ENCODE peak calls at places on chromosomes 12 and 14, in four cellular contexts. U is NCI-H345; T is activated naive CD8-positive, alpha-beta T cell treated with anti-CD3 and anti-CD28 coated beads, Interleukin-2, amount 50 U/mL, for 24 hours; P is HTR-8/SVneo. H is an unnamed sample.

GRCh38 chr14:70177092-70177491 is 11.7 kb downstream of the SLC8A3 start:
- DNase-seq in T (no peak), P (no peak), U (no peak), H (no peak)

GRCh38 chr12:131366261-131366871 is 344.5 kb upstream of the SFSWAP start:
- DNase-seq in P (no peak), U (no peak), T (no peak), H (no peak)

GRCh38 chr14:101132588-101132987 is 229.1 kb upstream of the RTL1 start:
- DNase-seq in U (no peak), T (no peak), P (no peak), H (no peak)

GRCh38 chr12:128729628-128730121 is 94.1 kb downstream of the SLC15A4 start:
- DNase-seq in P (no peak), U (no peak), T (no peak), H (no peak)

GRCh38 chr12:2301531-2302461 is 249.0 kb downstream of the CACNA1C start:
- DNase-seq in T (no peak), P (no peak), U (no peak), H (peak; percentile 73)

GRCh38 chr14:22901799-22902198 is 17.1 kb downstream of the RBM23 start:
- DNase-seq in P (no peak), U (no peak), T (no peak), H (no peak)

GRCh38 chr12:51839310-51839943 is 9.1 kb downstream of the FIGNL2 start:
- DNase-seq in P (no peak), U (no peak), T (no peak), H (no peak)

GRCh38 chr12:125983784-125984510 is 918.7 kb downstream of the AACS start:
- DNase-seq in P (no peak), T (no peak), U (no peak), H (no peak)

GRCh38 chr12:64389154-64389553 is 1.4 kb downstream of the C12orf56 start:
- DNase-seq in T (no peak), U (peak; percentile 76), P (no peak), H (no peak)

GRCh38 chr14:95227279-95227860 is 70.0 kb upstream of the DICER1 start:
- DNase-seq in P (peak; percentile 62), T (no peak), U (peak; percentile 43), H (no peak)

GRCh38 chr12:105523164-105524057 is 192.9 kb downstream of the C12orf75 start:
- DNase-seq in P (peak; percentile 49), T (no peak), U (no peak), H (peak; percentile 83)

GRCh38 chr14:55129428-55130193 is 559 bp downstream of the LGALS3 start:
- DNase-seq in P (peak; percentile 74), T (peak; percentile 55), U (no peak), H (peak; percentile 67)

GRCh38 chr12:104049278-104050257 is at the start of gene GLT8D2:
- DNase-seq in U (no peak), T (peak; percentile 9), P (peak; percentile 50), H (peak; percentile 72)

GRCh38 chr12:64544796-64545382 is 65.4 kb upstream of the RASSF3 start:
- DNase-seq in T (no peak), P (no peak), U (peak; percentile 71), H (no peak)

GRCh38 chr14:22265319-22266140 is 323.5 kb downstream of the DAD1 start:
- DNase-seq in U (no peak), P (no peak), T (no peak), H (no peak)

GRCh38 chr14:105537580-105538474 is 11.4 kb downstream of the TMEM121 start:
- DNase-seq in U (peak; percentile 48), P (peak; percentile 76), T (peak; percentile 80), H (no peak)

GRCh38 chr12:13347241-13348043 is 150.9 kb downstream of the EMP1 start:
- DNase-seq in T (peak; percentile 69), P (peak; percentile 1), U (no peak), H (no peak)

GRCh38 chr14:99179506-99179905 is 92.5 kb downstream of the BCL11B start:
- DNase-seq in P (no peak), T (no peak), U (no peak), H (no peak)

GRCh38 chr12:31517994-31518393 is 72.9 kb downstream of the DENND5B start:
- DNase-seq in P (no peak), T (no peak), U (peak; percentile 3), H (no peak)

GRCh38 chr14:101113108-101113612 is 209.6 kb upstream of the RTL1 start:
- DNase-seq in T (no peak), P (no peak), U (no peak), H (peak; percentile 34)

GRCh38 chr12:89494411-89495231 is 30.0 kb downstream of the GALNT4 start:
- DNase-seq in U (no peak), P (no peak), T (peak; percentile 8), H (no peak)

GRCh38 chr12:32454075-32454474 is 54.7 kb downstream of the FGD4 start:
- DNase-seq in P (no peak), U (no peak), T (no peak), H (no peak)

GRCh38 chr12:59425798-59426197 is 170.0 kb upstream of the SLC16A7 start:
- DNase-seq in P (no peak), U (no peak), T (no peak), H (no peak)

GRCh38 chr12:106897082-106897481 is 58.6 kb upstream of the TMEM263 start:
- DNase-seq in P (peak; percentile 12), U (no peak), T (no peak), H (no peak)

GRCh38 chr14:59829469-59829868 is 41.1 kb downstream of the RTN1 start:
- DNase-seq in P (no peak), U (no peak), T (no peak), H (no peak)

GRCh38 chr12:68007466-68007865 is 18.2 kb downstream of the IFNG-AS1 start:
- DNase-seq in U (no peak), T (no peak), P (no peak), H (no peak)

GRCh38 chr14:20848316-20848954 is 42.8 kb upstream of the RNASE3 start:
- DNase-seq in T (no peak), P (no peak), U (no peak), H (no peak)

GRCh38 chr14:37253905-37254304 is 56.2 kb downstream of the MIPOL1 start:
- DNase-seq in P (peak; percentile 15), U (no peak), T (no peak), H (no peak)

GRCh38 chr12:32149489-32149888 is 42.8 kb downstream of the BICD1 start:
- DNase-seq in T (no peak), U (no peak), P (no peak), H (no peak)

GRCh38 chr14:72830786-72831583 is 62.9 kb downstream of the DPF3 start:
- DNase-seq in U (no peak), T (no peak), P (no peak), H (no peak)

GRCh38 chr12:10634427-10634826 is 21.0 kb upstream of the MAGOHB start:
- DNase-seq in U (no peak), P (peak; percentile 49), T (no peak), H (peak; percentile 89)

GRCh38 chr14:93787465-93788306 is 599 bp downstream of the PRIMA1 start:
- DNase-seq in P (no peak), U (no peak), T (no peak), H (no peak)

GRCh38 chr12:92538970-92539749 is 163.6 kb upstream of the PLEKHG7 start:
- DNase-seq in U (no peak), P (peak; percentile 37), T (no peak), H (no peak)

GRCh38 chr14:54564071-54564798 is 2.7 kb upstream of the SAMD4A start:
- DNase-seq in U (peak; percentile 32), P (peak; percentile 45), T (no peak), H (peak; percentile 65)

GRCh38 chr12:32419520-32419960 is 20.2 kb downstream of the FGD4 start:
- DNase-seq in T (no peak), P (no peak), U (no peak), H (no peak)

GRCh38 chr12:92908108-92908507 is 21.0 kb downstream of the EEA1 start:
- DNase-seq in P (no peak), U (no peak), T (no peak), H (no peak)

GRCh38 chr14:75022655-75023054 is 19.9 kb downstream of the EIF2B2 start:
- DNase-seq in P (peak; percentile 57), U (peak; percentile 8), T (no peak), H (no peak)

H was measured in SJSA1.